ENCODE peak calls at places on chromosomes 13 and 19, in seven cellular contexts. J is HFFc6; L is body of pancreas; H is left lung; K is WTC11; B is epithelial cell of esophagus; M is activated CD8-positive, alpha-beta T cell treated with anti-CD3 and anti-CD28 coated beads for 36 hours. N is an unnamed sample.

GRCh38 chr13:50845211-50845610 is 1.7 kb upstream of the DLEU7 start:
- DNase-seq in J (peak; percentile 3), L (no peak), H (no peak), K (no peak), B (no peak), M (no peak), N (no peak)

GRCh38 chr13:45522571-45522970 is 57.8 kb downstream of the COG3 start:
- DNase-seq in J (peak; percentile 66), L (no peak), H (no peak), K (no peak), B (no peak), M (no peak), N (no peak)

GRCh38 chr13:30323524-30323923 is 16.2 kb upstream of the KATNAL1 start:
- DNase-seq in J (no peak), L (no peak), H (no peak), K (no peak), B (no peak), M (no peak), N (no peak)

GRCh38 chr19:29517412-29517811 is 8.4 kb upstream of the VSTM2B start:
- DNase-seq in J (no peak), L (no peak), H (no peak), K (no peak), B (no peak), M (no peak), N (no peak)

GRCh38 chr13:111575719-111576118 is 255.3 kb downstream of the TEX29 start:
- DNase-seq in J (no peak), L (no peak), H (no peak), K (no peak), B (no peak), M (no peak), N (no peak)

GRCh38 chr13:90118467-90119071 is 1228.9 kb upstream of the MIR17HG start:
- DNase-seq in J (no peak), L (no peak), H (no peak), K (no peak), B (peak; percentile 5), M (no peak), N (no peak)

GRCh38 chr13:32581177-32581786 is 5.0 kb upstream of the PDS5B start:
- DNase-seq in J (peak; percentile 54), L (no peak), H (no peak), K (no peak), B (peak; percentile 29), M (no peak), N (no peak)

GRCh38 chr19:11446652-11447301 is 11.3 kb downstream of the PRKCSH start:
- DNase-seq in J (no peak), L (peak; percentile 65), H (no peak), K (peak; percentile 88), B (peak; percentile 19), M (peak; percentile 58), N (peak; percentile 61)

GRCh38 chr13:23367907-23368306 is 65.6 kb downstream of the SACS start:
- DNase-seq in J (no peak), L (no peak), H (no peak), K (no peak), B (no peak), M (no peak), N (no peak)

GRCh38 chr13:38759390-38759789 is 72.5 kb downstream of the FREM2 start:
- DNase-seq in J (no peak), L (no peak), H (no peak), K (no peak), B (no peak), M (no peak), N (no peak)

GRCh38 chr19:10045371-10045770 is 32.1 kb downstream of the RDH8 start:
- DNase-seq in J (no peak), L (no peak), H (no peak), K (no peak), B (no peak), M (no peak), N (no peak)

GRCh38 chr13:28252547-28252946 is 114.2 kb downstream of the PAN3 start:
- DNase-seq in J (no peak), L (no peak), H (no peak), K (no peak), B (no peak), M (no peak), N (no peak)

GRCh38 chr13:108508263-108508662 is 121.1 kb upstream of the MYO16 start:
- DNase-seq in J (no peak), L (no peak), H (no peak), K (no peak), B (peak; percentile 59), M (no peak), N (no peak)
- TF ChIP-seq CTCF in J (no peak), L (no peak), H (peak; percentile 41), K (peak; percentile 34), B (peak; percentile 72), M (no peak), N (no peak)

GRCh38 chr19:48779636-48780035 is 24.3 kb downstream of the FGF21 start:
- DNase-seq in J (no peak), L (no peak), H (no peak), K (no peak), B (no peak), M (no peak), N (no peak)

GRCh38 chr19:48780684-48781391 is 25.5 kb downstream of the FGF21 start:
- DNase-seq in J (peak; percentile 30), L (peak; percentile 79), H (peak; percentile 58), K (no peak), B (peak; percentile 12), M (no peak), N (no peak)

GRCh38 chr19:48784527-48784926 is 26.3 kb downstream of the BCAT2 start:
- DNase-seq in J (no peak), L (peak; percentile 62), H (no peak), K (no peak), B (no peak), M (no peak), N (no peak)
- TF ChIP-seq CTCF in J (peak; percentile 23), L (peak; percentile 79), H (no peak), K (no peak), B (peak; percentile 37), M (no peak), N (no peak)

GRCh38 chr19:15811476-15811875 is 4.0 kb downstream of the OR10H1 start:
- DNase-seq in J (no peak), L (no peak), H (no peak), K (no peak), B (no peak), M (no peak), N (no peak)

GRCh38 chr19:15812059-15812722 is 3.3 kb downstream of the OR10H1 start:
- DNase-seq in J (no peak), L (no peak), H (no peak), K (no peak), B (peak; percentile 52), M (peak; percentile 28), N (no peak)

GRCh38 chr19:15815306-15815705 is at the start of gene OR10H1:
- DNase-seq in J (no peak), L (peak; percentile 46), H (peak; percentile 40), K (no peak), B (peak; percentile 50), M (no peak), N (no peak)

GRCh38 chr19:15813916-15814315 is 1.5 kb downstream of the OR10H1 start:
- DNase-seq in J (no peak), L (no peak), H (no peak), K (no peak), B (no peak), M (no peak), N (no peak)

GRCh38 chr19:15810335-15810734 is 5.1 kb downstream of the OR10H1 start:
- DNase-seq in J (no peak), L (peak; percentile 10), H (no peak), K (no peak), B (no peak), M (no peak), N (no peak)
- TF ChIP-seq CTCF in J (no peak), L (peak; percentile 32), H (no peak), K (no peak), B (peak; percentile 35), M (no peak), N (no peak)

GRCh38 chr13:98189841-98190505 is 12.9 kb upstream of the RNF113B start:
- DNase-seq in J (no peak), L (peak; percentile 39), H (no peak), K (no peak), B (no peak), M (no peak), N (no peak)
- TF ChIP-seq CTCF in J (peak; percentile 39), L (peak; percentile 8), H (no peak), K (no peak), B (no peak), M (no peak), N (no peak)